ENCODE peak calls at places on chromosome 12, in four cellular contexts. T is A549, B is GM12878, E is K562. H is an unnamed sample.

GRCh38 chr12:24113701-24114100 is 164.2 kb upstream of the SOX5 start:
- DNase-seq in E (no peak), T (no peak), B (no peak), H (peak)

GRCh38 chr12:96047151-96047620 is 11.8 kb upstream of the LTA4H start:
- DNase-seq in T (no peak), B (no peak), E (no peak), H (no peak)

GRCh38 chr12:4011597-4011996 is 138.4 kb upstream of the PARP11 start:
- DNase-seq in B (no peak), E (no peak), T (peak), H (no peak)

GRCh38 chr12:120358412-120359158 is 10.4 kb downstream of the MSI1 start:
- DNase-seq in B (no peak), T (no peak), E (no peak), H (no peak)

GRCh38 chr12:101891462-101891971 is 14.1 kb downstream of the DRAM1 start:
- DNase-seq in E (no peak), B (peak), T (peak), H (peak)

GRCh38 chr12:48828841-48829575 is 10.7 kb downstream of the CACNB3 start:
- DNase-seq in E (no peak), T (no peak), B (no peak), H (no peak)

GRCh38 chr12:124162151-124163110 is 132.5 kb upstream of the RFLNA start:
- DNase-seq in E (no peak), B (no peak), T (peak), H (no peak)

GRCh38 chr12:88993655-88994054 is 358.6 kb downstream of the DUSP6 start:
- DNase-seq in B (no peak), T (peak), E (peak), H (peak)

GRCh38 chr12:119649202-119649808 is 18.6 kb upstream of the PRKAB1 start:
- DNase-seq in T (no peak), E (peak), B (no peak), H (no peak)

GRCh38 chr12:100982511-100983183 is 188.1 kb downstream of the ANO4 start:
- DNase-seq in B (no peak), E (no peak), T (no peak), H (no peak)

GRCh38 chr12:80400591-80400991 is 43.4 kb upstream of the PTPRQ start:
- DNase-seq in E (no peak), B (no peak), T (no peak), H (no peak)

GRCh38 chr12:103455020-103455763 is 40.6 kb downstream of the C12orf42 start:
- DNase-seq in B (no peak), E (no peak), T (no peak), H (no peak)

GRCh38 chr12:128140551-128140950 is 126.4 kb upstream of the TMEM132C start:
- DNase-seq in T (peak), B (no peak), E (no peak), H (no peak)

GRCh38 chr12:108302034-108302433 is 37.1 kb downstream of the CMKLR1 start:
- DNase-seq in T (no peak), E (no peak), B (no peak), H (no peak)

GRCh38 chr12:9867531-9867930 is 1.6 kb downstream of the CLEC2B start:
- DNase-seq in B (no peak), E (no peak), T (no peak), H (no peak)

GRCh38 chr12:60333461-60333860 is 737.6 kb downstream of the SLC16A7 start:
- DNase-seq in T (peak), E (no peak), B (no peak), H (peak)

GRCh38 chr12:98653866-98654493 is 8.9 kb downstream of the APAF1 start:
- DNase-seq in T (peak), E (peak), B (no peak), H (peak)

GRCh38 chr12:5637698-5638097 is 205.8 kb downstream of the NTF3 start:
- DNase-seq in E (no peak), B (no peak), T (no peak), H (no peak)

GRCh38 chr12:14554281-14555008 is 13.2 kb downstream of the PLBD1 start:
- DNase-seq in B (no peak), T (peak), E (no peak), H (no peak)

GRCh38 chr12:93365616-93366015 is 12.1 kb upstream of the NUDT4 start:
- DNase-seq in T (no peak), E (no peak), B (no peak), H (no peak)

GRCh38 chr12:25069221-25069620 is 120.3 kb upstream of the BCAT1 start:
- DNase-seq in E (no peak), B (no peak), T (no peak), H (peak)

GRCh38 chr12:129827985-129828384 is 75.8 kb downstream of the TMEM132D start:
- DNase-seq in B (no peak), T (no peak), E (no peak), H (no peak)

GRCh38 chr12:42560977-42561376 is 28.6 kb downstream of the PRICKLE1 start:
- DNase-seq in E (no peak), T (no peak), B (no peak), H (no peak)

GRCh38 chr12:18139989-18140596 is 50.1 kb upstream of the RERGL start:
- DNase-seq in E (no peak), T (peak), B (no peak), H (peak)

GRCh38 chr12:53190108-53190729 is 9.5 kb upstream of the CSAD start:
- DNase-seq in T (peak), B (no peak), E (peak), H (peak)

GRCh38 chr12:124750149-124750656 is 113.5 kb downstream of the SCARB1 start:
- DNase-seq in B (no peak), E (no peak), T (no peak), H (no peak)

GRCh38 chr12:10285919-10286318 is 21.8 kb upstream of the KLRD1 start:
- DNase-seq in B (no peak), E (no peak), T (no peak), H (no peak)

GRCh38 chr12:75977952-75978671 is 53.5 kb downstream of the PHLDA1 start:
- DNase-seq in E (peak), B (peak), T (peak), H (peak)
- TF ChIP-seq ELK1 in E (no peak), B (no peak), T (no peak), H (no peak)

DNA sequence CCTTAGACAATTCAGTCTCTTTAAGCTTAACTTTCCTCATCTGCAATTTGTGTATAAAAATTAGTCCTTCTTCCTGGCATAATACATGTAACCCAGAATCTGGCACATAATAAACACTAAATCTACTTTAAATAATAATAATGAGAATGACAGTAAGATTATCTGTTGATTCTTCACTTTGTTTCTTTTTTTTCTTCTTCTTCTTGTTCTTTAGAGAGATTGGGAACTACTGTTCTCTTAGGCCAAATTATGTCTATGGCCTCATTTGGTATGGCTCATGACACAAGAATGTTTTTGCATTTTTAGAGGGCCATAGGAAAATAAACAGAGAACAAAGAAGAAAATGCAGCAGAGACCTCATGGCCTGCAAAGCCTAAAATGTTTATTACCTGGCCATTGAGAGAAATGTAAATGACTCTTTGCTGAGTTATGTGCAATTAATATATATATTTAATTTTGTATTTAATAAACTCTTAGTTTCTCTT is 275.8 kb downstream of the SLC6A15 start:
- DNase-seq in B (no peak), T (no peak), E (no peak), H (peak)
- TF ChIP-seq ELK1 in B (no peak), T (no peak), E (no peak), H (no peak)

GRCh38 chr12:109377139-109377685 is 29.5 kb downstream of the MYO1H start:
- DNase-seq in E (no peak), T (no peak), B (no peak), H (no peak)
- TF ChIP-seq ELK1 in E (no peak), T (no peak), B (no peak), H (no peak)

DNA sequence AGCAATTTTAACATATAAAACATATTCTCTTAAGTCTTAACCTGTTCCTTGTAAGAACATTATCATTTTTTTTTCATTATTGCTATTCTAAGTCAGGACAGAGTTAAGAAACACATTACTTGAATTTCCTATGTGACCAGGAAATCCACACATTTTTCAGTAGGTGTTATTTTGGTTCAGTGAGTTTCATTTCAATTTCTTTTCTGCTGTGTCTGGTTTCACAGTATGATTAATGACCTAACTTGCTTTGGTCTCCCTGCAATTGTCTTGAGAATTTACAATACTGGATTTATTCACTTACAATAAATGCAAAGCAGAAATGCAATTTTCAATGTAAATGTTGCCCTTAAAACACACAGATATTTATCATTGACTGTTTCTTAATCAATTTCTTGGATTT is 396.9 kb upstream of the TMTC1 start:
- DNase-seq in T (no peak), B (no peak), E (no peak), H (no peak)
- TF ChIP-seq ELK1 in T (no peak), B (no peak), E (no peak), H (no peak)

DNA sequence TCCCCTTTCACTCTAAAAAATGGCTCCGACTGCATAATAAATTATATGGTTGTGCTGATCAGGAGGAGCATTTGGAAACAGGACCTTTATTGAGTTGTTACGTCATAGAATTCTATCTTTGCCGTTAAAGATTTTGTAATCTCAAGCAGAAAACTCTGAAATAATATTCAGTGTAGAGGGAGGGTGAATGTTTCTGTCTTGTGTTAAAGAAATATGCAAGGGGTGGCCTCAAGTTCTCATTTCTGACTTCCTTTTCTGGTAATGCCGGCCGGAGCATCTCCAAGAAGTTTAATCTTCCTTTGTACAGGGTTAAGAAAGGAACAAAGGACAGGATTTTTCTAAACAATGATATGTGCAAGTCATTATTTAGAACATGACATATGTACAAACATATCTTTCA is 165.1 kb downstream of the SLC38A4 start:
- DNase-seq in E (no peak), T (no peak), B (no peak), H (peak)
- TF ChIP-seq ELK1 in E (no peak), T (no peak), B (no peak), H (no peak)

DNA sequence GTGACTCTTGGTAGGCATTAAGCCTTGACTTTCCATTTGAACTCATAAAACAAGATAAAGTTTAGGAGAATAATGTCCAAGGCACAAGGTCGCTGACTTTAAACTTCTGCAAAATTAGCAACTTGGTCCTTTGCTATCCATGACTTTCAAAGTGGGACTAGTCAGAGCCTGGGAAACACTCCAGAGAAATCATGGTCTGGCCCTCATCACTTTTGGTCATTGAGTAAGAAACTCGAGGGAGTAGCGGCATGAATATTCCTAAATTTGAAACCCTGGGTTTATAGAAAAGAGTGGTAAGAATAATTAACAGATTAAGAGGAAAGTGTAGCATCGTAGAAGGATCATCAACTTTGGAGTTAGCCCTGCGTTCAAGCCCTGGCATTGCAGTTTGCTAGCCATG is 16.9 kb upstream of the APPL2 start:
- DNase-seq in B (no peak), T (no peak), E (no peak), H (no peak)
- TF ChIP-seq ELK1 in B (no peak), T (no peak), E (no peak), H (no peak)

GRCh38 chr12:131510431-131510830 is 200.5 kb upstream of the SFSWAP start:
- DNase-seq in E (no peak), T (no peak), B (no peak), H (no peak)
- TF ChIP-seq ELK1 in E (no peak), T (no peak), B (no peak), H (no peak)

GRCh38 chr12:111578276-111578970 is 20.7 kb downstream of the ATXN2 start:
- DNase-seq in T (peak), E (peak), B (no peak), H (peak)
- TF ChIP-seq ELK1 in T (no peak), E (no peak), B (no peak), H (no peak)

H was measured in IMR-90.